ENCODE peak calls at places on chromosomes 11 and 22, in four cellular contexts. H, Z, F and I are unnamed samples.

GRCh38 chr22:20242393-20243175 is 25.5 kb downstream of the RTN4R start:
- DNase-seq in H (no peak), Z (no peak), F (no peak), I (no peak)

GRCh38 chr22:19719055-19719482 is 4.3 kb upstream of the GP1BB start:
- DNase-seq in H (no peak), Z (no peak), F (peak), I (no peak)

GRCh38 chr11:131409307-131409706 is 38.9 kb downstream of the NTM start:
- DNase-seq in H (no peak), Z (no peak), F (no peak), I (no peak)

GRCh38 chr22:23306438-23306921 is 126.2 kb downstream of the BCR start:
- DNase-seq in H (no peak), Z (peak), F (no peak), I (no peak)

GRCh38 chr11:130178441-130178971 is 18.9 kb downstream of the ST14 start:
- DNase-seq in H (no peak), Z (no peak), F (no peak), I (no peak)

GRCh38 chr11:28481673-28482480 is 373.7 kb downstream of the METTL15 start:
- DNase-seq in H (no peak), Z (no peak), F (no peak), I (no peak)

GRCh38 chr11:9143726-9144125 is 52.3 kb upstream of the SCUBE2 start:
- DNase-seq in H (no peak), Z (no peak), F (no peak), I (no peak)

GRCh38 chr11:8832571-8833260 is 78.3 kb upstream of the AKIP1 start:
- DNase-seq in H (peak), Z (no peak), F (no peak), I (peak)

GRCh38 chr11:12377106-12377823 is at the start of gene PARVA:
- DNase-seq in H (peak), Z (no peak), F (no peak), I (peak)

GRCh38 chr11:43747130-43747802 is 66.7 kb downstream of the HSD17B12 start:
- DNase-seq in H (no peak), Z (no peak), F (peak), I (no peak)

GRCh38 chr11:69985331-69985653 is 92.8 kb upstream of the ANO1 start:
- DNase-seq in H (no peak), Z (no peak), F (no peak), I (no peak)

GRCh38 chr11:96607890-96608558 is 218.2 kb downstream of the JRKL start:
- DNase-seq in H (no peak), Z (no peak), F (no peak), I (no peak)

GRCh38 chr11:68226421-68226820 is 13.3 kb upstream of the KMT5B start:
- DNase-seq in H (no peak), Z (no peak), F (no peak), I (no peak)

GRCh38 chr11:60925685-60926267 is 1.5 kb downstream of the TMEM132A start:
- DNase-seq in H (no peak), Z (peak), F (no peak), I (no peak)

GRCh38 chr11:95444309-95445202 is 213.6 kb upstream of the SESN3 start:
- DNase-seq in H (no peak), Z (no peak), F (no peak), I (no peak)

GRCh38 chr11:116194156-116194904 is 578.5 kb downstream of the BUD13 start:
- DNase-seq in H (no peak), Z (no peak), F (no peak), I (no peak)

GRCh38 chr11:116190861-116191260 is 581.9 kb downstream of the BUD13 start:
- DNase-seq in H (no peak), Z (peak), F (no peak), I (no peak)

GRCh38 chr11:116192509-116193206 is 580.1 kb downstream of the BUD13 start:
- DNase-seq in H (no peak), Z (peak), F (no peak), I (no peak)

GRCh38 chr11:116190206-116190605 is 582.6 kb downstream of the BUD13 start:
- DNase-seq in H (no peak), Z (peak), F (no peak), I (no peak)

DNA sequence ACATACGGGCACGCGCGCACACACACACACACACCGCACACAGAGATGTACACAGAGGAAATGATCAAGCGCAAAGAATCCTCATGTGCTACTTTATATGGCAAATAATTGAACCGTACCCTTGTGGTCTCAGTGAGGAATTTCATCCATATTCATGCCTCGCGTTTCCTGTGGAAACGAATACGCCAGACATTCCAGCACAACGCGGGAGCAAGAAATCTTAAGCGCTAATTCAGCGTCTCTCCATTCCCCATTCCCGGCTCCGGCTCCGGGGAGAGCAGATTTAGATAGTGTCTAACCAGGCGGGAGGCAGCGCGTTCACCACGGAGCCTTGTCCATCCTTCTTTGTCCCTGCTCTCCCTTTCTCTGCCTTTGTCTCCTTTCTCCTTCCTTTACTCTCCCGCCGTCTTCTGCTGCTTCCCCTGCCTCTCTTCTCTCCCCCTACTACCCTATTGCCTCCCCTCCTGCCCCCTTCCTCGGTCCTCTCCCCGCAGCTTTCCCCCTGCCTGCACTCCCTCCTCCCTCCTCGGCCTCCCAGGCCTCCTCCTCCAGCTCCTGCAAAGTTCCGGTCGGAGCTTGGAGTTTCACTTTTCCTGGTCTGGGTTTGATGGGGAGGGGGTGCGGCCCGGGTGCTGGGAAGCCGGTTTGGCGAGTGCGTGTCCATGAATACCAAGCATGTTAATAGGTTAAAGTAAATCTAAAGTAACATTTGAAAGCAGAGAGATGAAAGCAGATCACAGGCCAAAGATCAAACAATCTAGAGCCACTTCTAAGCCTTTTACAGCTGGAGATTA is 579.3 kb downstream of the BUD13 start:
- DNase-seq in H (peak), Z (no peak), F (no peak), I (peak)
- TF ChIP-seq CTCF in H (no peak), Z (peak), F (no peak), I (no peak)

GRCh38 chr11:128039140-128040021 is 548.0 kb downstream of the ETS1 start:
- DNase-seq in H (peak), Z (peak), F (no peak), I (peak)
- TF ChIP-seq CTCF in H (no peak), Z (peak), F (no peak), I (no peak)

GRCh38 chr11:62233730-62234129 is 8.3 kb upstream of the SCGB1D2 start:
- DNase-seq in H (no peak), Z (no peak), F (no peak), I (no peak)
- TF ChIP-seq CTCF in H (no peak), Z (no peak), F (peak), I (no peak)

GRCh38 chr22:39230261-39231196 is 14.3 kb downstream of the PDGFB start:
- DNase-seq in H (no peak), Z (no peak), F (no peak), I (no peak)
- TF ChIP-seq CTCF in H (no peak), Z (peak), F (no peak), I (no peak)

GRCh38 chr22:30864441-30865420 is 103.8 kb downstream of the MORC2 start:
- DNase-seq in H (no peak), Z (peak), F (no peak), I (no peak)

GRCh38 chr22:30861688-30862552 is 106.7 kb downstream of the MORC2 start:
- DNase-seq in H (no peak), Z (peak), F (no peak), I (no peak)

GRCh38 chr22:30865656-30866055 is 102.9 kb downstream of the MORC2 start:
- DNase-seq in H (no peak), Z (peak), F (no peak), I (no peak)

GRCh38 chr22:30861131-30861530 is 107.4 kb downstream of the MORC2 start:
- DNase-seq in H (no peak), Z (peak), F (no peak), I (no peak)

DNA sequence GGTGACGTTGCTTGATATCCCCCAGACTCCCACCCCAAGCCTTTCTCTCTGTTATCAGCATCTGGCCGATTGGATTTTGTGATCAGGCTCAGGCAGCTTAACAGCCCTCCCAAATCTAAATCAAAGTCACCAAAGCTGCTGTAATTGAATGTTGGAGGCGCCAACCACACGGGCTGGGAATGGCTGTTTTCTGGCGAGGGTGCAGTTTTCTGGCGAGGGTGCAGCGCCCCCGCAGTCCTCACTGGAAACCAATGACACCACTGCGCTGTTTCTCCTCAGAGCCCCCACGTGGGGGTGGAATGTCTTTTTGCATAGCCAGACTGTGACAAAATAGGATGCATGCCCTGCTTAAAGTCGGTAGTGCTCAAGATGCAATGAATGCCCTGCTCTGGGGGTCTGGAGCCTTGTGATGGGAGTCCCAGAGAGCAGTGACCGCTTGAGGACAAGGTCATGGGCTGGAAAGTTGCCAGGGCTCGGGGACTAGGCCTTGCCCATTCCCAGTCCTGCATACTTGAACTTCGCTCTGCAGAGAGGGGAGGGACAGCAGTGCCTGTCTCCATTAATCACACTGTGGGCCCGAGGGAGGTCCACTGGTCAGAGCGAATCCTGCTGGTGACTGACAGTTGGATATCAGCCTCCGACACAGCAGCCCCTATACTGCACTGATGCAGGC is 105.3 kb downstream of the MORC2 start:
- DNase-seq in H (no peak), Z (peak), F (peak), I (no peak)
- TF ChIP-seq CTCF in H (no peak), Z (no peak), F (peak), I (no peak)

GRCh38 chr11:65852508-65853248 is 5.3 kb downstream of the CFL1 start:
- DNase-seq in H (no peak), Z (peak), F (no peak), I (no peak)
- TF ChIP-seq CTCF in H (no peak), Z (no peak), F (no peak), I (no peak)

DNA sequence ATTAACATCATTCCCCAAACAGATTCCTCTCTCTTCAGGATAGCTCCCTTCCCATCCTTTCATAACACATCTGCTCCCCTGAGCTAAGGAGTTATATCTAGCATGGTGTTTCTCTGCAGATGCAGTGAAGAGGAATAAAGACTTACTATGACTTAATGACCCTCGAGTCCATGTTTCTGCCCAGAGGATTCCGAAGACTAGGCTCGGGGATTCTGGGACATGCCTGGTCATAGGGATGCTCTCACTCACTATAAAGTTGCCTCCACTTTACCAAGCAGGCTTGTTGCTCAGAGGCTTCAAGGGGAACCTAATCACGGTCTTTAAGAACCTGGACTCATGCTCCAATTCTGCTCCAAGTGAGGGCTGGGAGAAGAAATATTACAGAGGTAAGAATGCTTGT is at the start of gene OR52E4:
- DNase-seq in H (no peak), Z (no peak), F (no peak), I (no peak)
- TF ChIP-seq CTCF in H (no peak), Z (no peak), F (no peak), I (no peak)